ENCODE peak calls at places on chromosome 6, in four cellular contexts. N, K, W and Y are unnamed samples.

GRCh38 chr6:44038543-44039065 is 88.6 kb downstream of the MRPL14 start:
- DNase-seq in N (no peak), K (no peak), W (no peak), Y (no peak)

GRCh38 chr6:168890306-168890995 is 363.2 kb downstream of the THBS2 start:
- DNase-seq in N (no peak), K (no peak), W (no peak), Y (no peak)

GRCh38 chr6:169213814-169214520 is 39.7 kb downstream of the THBS2 start:
- DNase-seq in N (no peak), K (no peak), W (no peak), Y (no peak)

GRCh38 chr6:87925373-87926060 is 122.1 kb upstream of the SPACA1 start:
- DNase-seq in N (no peak), K (no peak), W (no peak), Y (no peak)

GRCh38 chr6:119960065-119960464 is 610.5 kb upstream of the MAN1A1 start:
- DNase-seq in N (no peak), K (no peak), W (no peak), Y (peak)

GRCh38 chr6:159830481-159831372 is 30.7 kb downstream of the PNLDC1 start:
- DNase-seq in N (no peak), K (no peak), W (no peak), Y (no peak)

GRCh38 chr6:752438-752837 is 59.5 kb upstream of the EXOC2 start:
- DNase-seq in N (no peak), K (no peak), W (no peak), Y (no peak)

GRCh38 chr6:98335594-98335993 is 498.8 kb upstream of the POU3F2 start:
- DNase-seq in N (no peak), K (no peak), W (no peak), Y (no peak)

GRCh38 chr6:132520953-132521352 is 8.0 kb upstream of the STX7 start:
- DNase-seq in N (no peak), K (no peak), W (no peak), Y (no peak)

GRCh38 chr6:17354700-17355403 is 38.5 kb upstream of the CAP2 start:
- DNase-seq in N (no peak), K (no peak), W (no peak), Y (no peak)

GRCh38 chr6:5314191-5314865 is 53.0 kb downstream of the FARS2 start:
- DNase-seq in N (no peak), K (no peak), W (no peak), Y (no peak)

GRCh38 chr6:127920804-127921203 is 19.9 kb upstream of the THEMIS start:
- DNase-seq in N (no peak), K (no peak), W (no peak), Y (no peak)

GRCh38 chr6:1278057-1278720 is 33.7 kb upstream of the FOXQ1 start:
- DNase-seq in N (no peak), K (no peak), W (no peak), Y (no peak)

GRCh38 chr6:125804264-125804663 is 13.5 kb downstream of the NCOA7 start:
- DNase-seq in N (no peak), K (no peak), W (no peak), Y (no peak)

GRCh38 chr6:118325220-118325860 is 222.8 kb upstream of the PLN start:
- DNase-seq in N (no peak), K (no peak), W (no peak), Y (no peak)

DNA sequence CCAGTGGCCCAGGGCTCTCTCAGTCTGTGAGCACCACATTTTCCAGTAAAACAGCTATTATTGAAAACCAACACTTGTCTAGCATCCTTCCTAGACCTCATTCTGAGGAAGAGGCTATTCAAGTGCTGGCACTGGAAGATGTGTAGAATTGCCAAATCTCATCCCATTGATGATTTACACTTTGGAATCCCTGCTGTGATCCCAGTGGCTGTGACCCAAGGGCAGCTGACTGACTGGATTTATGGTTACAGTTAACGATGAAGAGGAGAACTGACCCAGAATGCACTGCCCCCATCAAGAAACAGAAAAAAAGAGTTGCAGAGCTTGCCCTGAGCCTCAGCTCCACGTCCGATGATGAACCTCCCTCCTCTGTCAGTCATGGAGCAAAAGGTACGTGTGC is 2.4 kb downstream of the CMTR1 start:
- DNase-seq in N (no peak), K (no peak), W (no peak), Y (no peak)
- H3K4me3 ChIP-seq in N (no peak), K (no peak), W (no peak), Y (no peak)

DNA sequence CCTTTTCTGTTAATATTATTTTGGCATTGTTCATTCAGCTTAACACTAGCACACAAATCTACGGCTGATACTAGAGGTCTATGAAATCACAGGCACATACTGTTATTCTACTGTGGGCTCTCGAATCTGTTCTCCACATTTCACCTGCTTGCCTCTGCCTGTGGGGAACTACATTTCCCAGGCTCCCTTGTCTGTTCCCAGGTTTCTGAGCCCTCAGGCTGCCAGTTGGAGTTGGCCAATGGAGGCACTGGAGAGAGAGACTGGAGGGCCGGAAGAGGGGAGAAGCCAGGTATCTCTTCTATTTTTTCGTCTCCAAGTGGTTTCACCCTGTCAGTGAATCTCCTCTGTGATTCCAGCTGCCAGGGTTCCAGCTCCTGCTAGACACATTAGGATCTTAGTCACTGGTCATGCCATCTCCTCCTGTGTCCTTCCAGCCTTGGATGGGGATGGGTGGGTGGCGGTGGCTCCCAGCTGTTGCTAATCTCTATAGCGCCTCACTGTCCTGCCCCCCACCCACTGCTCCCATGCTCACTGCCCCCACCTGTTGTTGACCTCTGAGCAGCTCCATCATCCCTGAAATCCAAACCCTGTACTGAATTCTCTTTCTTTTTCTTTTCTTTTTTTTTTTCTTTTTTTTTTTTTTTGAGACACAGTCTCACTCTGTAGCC is 188.2 kb downstream of the LRFN2 start:
- DNase-seq in N (no peak), K (no peak), W (no peak), Y (no peak)
- TF ChIP-seq CTCF in N (no peak), K (no peak), W (no peak), Y (no peak)

GRCh38 chr6:32149932-32150920 is 1.5 kb downstream of the PRRT1 start:
- DNase-seq in N (no peak), K (no peak), W (no peak), Y (no peak)
- H3K4me3 ChIP-seq in N (no peak), K (no peak), W (no peak), Y (no peak)

DNA sequence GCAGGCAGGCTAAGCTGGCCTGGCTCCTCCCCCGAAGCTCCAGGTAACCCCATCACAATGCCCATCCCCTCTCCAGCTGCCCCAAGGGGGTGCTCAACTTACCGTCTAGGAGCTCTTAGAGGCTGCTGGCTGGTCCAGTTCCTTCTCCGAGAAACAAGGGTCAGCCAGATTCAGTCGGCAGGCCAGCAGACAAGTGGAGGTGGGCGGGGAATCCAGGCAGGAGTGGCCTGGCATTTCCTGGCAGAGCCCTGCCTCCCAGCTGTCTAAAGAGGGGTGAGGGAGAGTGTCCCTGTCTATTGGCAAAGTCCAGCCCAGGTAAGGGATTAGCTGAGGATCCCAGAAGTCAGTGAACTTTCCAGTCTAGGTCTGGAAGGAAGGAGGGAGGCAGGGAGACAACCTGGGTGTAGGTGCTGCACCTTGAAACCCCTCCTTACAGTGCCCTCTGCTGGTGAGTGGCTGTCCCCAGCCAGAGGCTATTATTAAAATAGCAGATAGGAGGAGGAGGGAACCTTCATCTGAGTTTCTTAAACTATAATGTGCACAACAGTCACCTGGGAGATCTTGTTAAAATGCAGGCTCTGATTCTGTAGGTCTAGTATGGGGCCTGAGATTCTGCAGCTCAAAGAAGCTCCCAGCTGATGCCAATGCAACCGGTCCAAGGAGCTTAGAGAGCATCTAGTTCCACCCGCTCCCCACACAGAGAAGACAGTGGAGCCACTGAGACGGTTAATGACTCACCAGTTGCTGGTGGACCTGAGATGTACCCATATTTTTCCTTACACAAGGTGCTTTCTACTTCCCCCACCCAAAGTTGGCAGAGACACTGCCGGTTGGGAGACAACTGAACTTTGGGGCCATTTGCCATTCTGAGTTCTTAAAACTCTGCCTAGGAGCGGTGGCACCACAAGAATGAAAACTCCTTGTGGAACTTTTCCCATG is at the start of gene UNC5CL:
- DNase-seq in N (peak), K (peak), W (peak), Y (no peak)
- TF ChIP-seq CTCF in N (peak), K (peak), W (peak), Y (peak)

GRCh38 chr6:137492771-137493217 is 1.4 kb downstream of the OLIG3 start:
- DNase-seq in N (no peak), K (no peak), W (no peak), Y (no peak)

GRCh38 chr6:137493218-137494038 is 766 bp downstream of the OLIG3 start:
- DNase-seq in N (peak), K (peak), W (peak), Y (no peak)

GRCh38 chr6:137494967-137495595 is 887 bp upstream of the OLIG3 start:
- DNase-seq in N (no peak), K (peak), W (no peak), Y (no peak)

GRCh38 chr6:137495652-137496391 is 1.6 kb upstream of the OLIG3 start:
- DNase-seq in N (no peak), K (peak), W (no peak), Y (no peak)

GRCh38 chr6:137494281-137494966 is at the start of gene OLIG3:
- DNase-seq in N (no peak), K (no peak), W (no peak), Y (no peak)
- H3K4me3 ChIP-seq in N (no peak), K (no peak), W (peak), Y (no peak)

DNA sequence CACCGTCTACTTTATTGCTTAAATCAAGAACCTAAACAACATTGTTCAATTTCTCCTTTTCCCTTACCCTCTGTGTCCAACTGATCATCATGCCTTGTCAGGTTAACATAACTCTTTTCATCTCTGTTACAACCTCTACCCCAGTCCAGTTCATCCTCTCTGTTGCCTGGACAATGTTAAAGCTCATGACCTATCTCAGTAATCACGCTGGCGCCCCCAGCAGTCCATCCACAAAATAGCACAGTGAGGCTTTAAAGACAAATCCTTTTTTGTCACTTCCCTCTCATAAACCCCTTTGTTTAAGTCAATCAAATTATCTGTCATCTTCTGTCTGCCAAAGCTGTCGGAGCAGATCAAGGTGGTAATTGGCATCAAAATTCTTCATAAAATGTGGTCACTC is 140.1 kb downstream of the QKI start:
- DNase-seq in N (no peak), K (peak), W (peak), Y (no peak)
- TF ChIP-seq CTCF in N (peak), K (peak), W (peak), Y (peak)

DNA sequence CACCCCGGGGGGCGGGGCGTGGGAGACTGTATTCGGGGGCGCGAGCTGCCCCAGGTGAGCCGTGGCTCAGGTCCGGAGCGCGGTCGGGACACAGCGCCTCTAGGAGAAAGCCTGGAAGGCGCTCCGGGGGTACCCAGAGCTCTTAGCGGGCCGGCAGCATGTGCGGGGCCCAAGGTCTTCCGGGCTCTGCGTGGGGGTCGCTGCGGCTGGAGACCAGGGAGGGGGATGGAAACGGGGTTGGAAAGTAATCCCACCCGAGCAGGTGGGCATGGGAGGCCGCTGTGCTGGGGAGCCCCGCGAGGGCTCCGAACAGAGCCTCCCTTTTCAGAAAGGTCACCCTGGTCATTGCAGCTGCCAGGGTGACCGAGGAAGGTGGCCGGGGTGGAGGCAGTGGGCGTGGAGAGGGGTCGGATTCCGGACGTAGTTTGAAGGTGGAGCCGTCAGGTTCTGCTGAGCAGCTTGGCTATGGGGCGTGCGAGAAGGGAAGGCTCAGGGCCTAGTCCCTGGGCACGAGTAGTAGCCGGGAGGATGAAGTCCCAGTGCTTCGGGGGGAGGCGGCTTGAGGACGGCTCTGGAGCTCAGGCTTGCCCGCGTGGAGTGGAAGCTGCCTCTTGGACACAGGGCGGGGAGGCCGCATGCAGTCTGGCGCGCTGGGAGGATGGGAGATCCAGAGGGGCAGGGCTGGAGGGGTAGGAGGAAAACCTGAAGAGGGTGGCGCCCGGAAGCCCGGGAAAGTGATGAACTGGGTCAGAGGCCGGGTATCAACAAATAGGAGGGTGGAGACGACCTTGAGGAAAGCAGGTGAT is at the start of gene SIRT5:
- DNase-seq in N (peak), K (peak), W (peak), Y (peak)
- H3K4me3 ChIP-seq in N (peak), K (peak), W (peak), Y (peak)